ENCODE peak calls at places on chromosome 3, in nine cellular contexts. D is fibroblast of mammary gland; K is hypothalamus; F is head of caudate nucleus; T is activated naive CD8-positive, alpha-beta T cell treated with anti-CD3 and anti-CD28 coated beads for 36 hours; V is mucosa of gallbladder; H is neural crest cell; Z is T-helper 2 cell; U is occipital lobe. P is an unnamed sample.

GRCh38 chr3:156431334-156432121 is 123.4 kb downstream of the SSR3 start:
- DNase-seq in Z (no peak), H (no peak), K (no peak), U (no peak), F (no peak), D (no peak), T (no peak), V (no peak), P (no peak)

GRCh38 chr3:16335772-16336621 is 71.0 kb downstream of the OXNAD1 start:
- DNase-seq in H (no peak), K (no peak), U (no peak), T (no peak), Z (no peak), V (no peak), F (no peak), D (no peak), P (no peak)

GRCh38 chr3:117246771-117247555 is 537.4 kb downstream of the TUSC7 start:
- DNase-seq in Z (no peak), K (no peak), T (no peak), D (no peak), V (no peak), U (no peak), F (no peak), H (no peak), P (no peak)

GRCh38 chr3:100106531-100107155 is 7.7 kb downstream of the FILIP1L start:
- DNase-seq in F (no peak), K (no peak), V (no peak), H (no peak), T (no peak), Z (no peak), U (no peak), D (peak), P (peak)

GRCh38 chr3:147419062-147419701 is 10.0 kb downstream of the ZIC1 start:
- DNase-seq in H (peak), V (no peak), D (peak), Z (no peak), U (peak), T (no peak), F (peak), K (peak), P (peak)

GRCh38 chr3:9793161-9793781 is 389 bp downstream of the ARPC4 start:
- DNase-seq in F (no peak), H (no peak), U (no peak), V (no peak), K (no peak), T (no peak), D (peak), Z (no peak), P (peak)

GRCh38 chr3:18648163-18648562 is 223.0 kb upstream of the SATB1 start:
- DNase-seq in Z (no peak), T (no peak), K (no peak), V (no peak), U (no peak), D (no peak), H (no peak), F (no peak), P (no peak)

GRCh38 chr3:121493431-121493830 is 52.4 kb downstream of the POLQ start:
- DNase-seq in Z (no peak), T (no peak), F (no peak), H (no peak), V (no peak), D (no peak), K (no peak), U (no peak), P (peak)

GRCh38 chr3:112629425-112629824 is 11.5 kb downstream of the CCDC80 start:
- DNase-seq in K (no peak), U (peak), Z (no peak), V (peak), D (peak), T (no peak), F (no peak), H (no peak), P (peak)

GRCh38 chr3:66439666-66440344 is 61.0 kb downstream of the LRIG1 start:
- DNase-seq in F (no peak), D (no peak), T (no peak), H (no peak), Z (no peak), V (no peak), K (no peak), U (no peak), P (no peak)

GRCh38 chr3:167575000-167575399 is 78.7 kb downstream of the WDR49 start:
- DNase-seq in T (no peak), Z (no peak), D (no peak), K (no peak), F (peak), H (no peak), V (no peak), U (peak), P (no peak)

GRCh38 chr3:30768703-30769550 is 125.5 kb downstream of the GADL1 start:
- DNase-seq in F (peak), K (peak), V (peak), H (peak), D (peak), T (peak), U (peak), Z (peak), P (peak)